ENCODE peak calls at places on chromosomes 3 and 15, in four cellular contexts. E is DMS153, R is occipital lobe, Q is memory B cell. T is an unnamed sample.

GRCh38 chr3:45597581-45597980 is 3.0 kb downstream of the LIMD1 start:
- DNase-seq in E (no peak), R (no peak), Q (no peak), T (no peak)

GRCh38 chr15:43241100-43241499 is 20.3 kb upstream of the EPB42 start:
- DNase-seq in E (no peak), R (no peak), Q (no peak), T (no peak)

GRCh38 chr3:71063768-71064287 is 519.7 kb downstream of the FOXP1 start:
- DNase-seq in E (no peak), R (no peak), Q (no peak), T (peak)

GRCh38 chr3:185070491-185071335 is 82.1 kb downstream of the C3orf70 start:
- DNase-seq in E (peak), R (no peak), Q (no peak), T (no peak)

GRCh38 chr3:55412580-55412979 is 74.5 kb downstream of the WNT5A start:
- DNase-seq in E (no peak), R (no peak), Q (no peak), T (no peak)

GRCh38 chr15:99057697-99058420 is 47.0 kb upstream of the SYNM start:
- DNase-seq in E (no peak), R (no peak), Q (no peak), T (no peak)

GRCh38 chr15:67184208-67184925 is 70.1 kb downstream of the AAGAB start:
- DNase-seq in E (no peak), R (no peak), Q (no peak), T (no peak)

GRCh38 chr15:68734886-68735285 is 85.8 kb downstream of the ANP32A start:
- DNase-seq in E (no peak), R (no peak), Q (no peak), T (no peak)

GRCh38 chr15:66919421-66919820 is 146.0 kb upstream of the SMAD3 start:
- DNase-seq in E (no peak), R (no peak), Q (no peak), T (no peak)